ENCODE peak calls at places on chromosomes 5 and 9, in five cellular contexts. S is astrocyte, Z is NCI-H1694, M is HTR-8/SVneo, X is GM12878. H is an unnamed sample.

GRCh38 chr5:137516961-137517360 is 17.8 kb upstream of the SPOCK1 start:
- DNase-seq in S (no peak), Z (no peak), M (no peak), X (no peak), H (no peak)

GRCh38 chr5:75603421-75603820 is 7.8 kb upstream of the ANKDD1B start:
- DNase-seq in S (peak; percentile 85), Z (no peak), M (no peak), X (no peak), H (no peak)

GRCh38 chr9:109520475-109521132 is 22.5 kb upstream of the PTPN3 start:
- DNase-seq in S (peak; percentile 35), Z (peak; percentile 82), M (peak; percentile 76), X (peak; percentile 27), H (peak; percentile 80)

GRCh38 chr5:45696206-45696836 is at the start of gene HCN1:
- DNase-seq in S (peak; percentile 55), Z (peak; percentile 66), M (peak; percentile 30), X (no peak), H (no peak)

GRCh38 chr5:84696651-84697050 is 312.0 kb upstream of the EDIL3 start:
- DNase-seq in S (peak; percentile 65), Z (no peak), M (no peak), X (no peak), H (no peak)

GRCh38 chr5:131548190-131548589 is 86.8 kb downstream of the RAPGEF6 start:
- DNase-seq in S (no peak), Z (no peak), M (no peak), X (no peak), H (no peak)

GRCh38 chr9:97711223-97711626 is 14.1 kb upstream of the XPA start:
- DNase-seq in S (no peak), Z (no peak), M (no peak), X (no peak), H (no peak)

GRCh38 chr9:88733651-88734470 is 198.9 kb downstream of the NXNL2 start:
- DNase-seq in S (peak; percentile 80), Z (no peak), M (no peak), X (no peak), H (no peak)

GRCh38 chr5:24505291-24505690 is 139.5 kb downstream of the CDH10 start:
- DNase-seq in S (no peak), Z (no peak), M (no peak), X (no peak), H (no peak)

GRCh38 chr5:137374110-137374853 is 124.8 kb downstream of the SPOCK1 start:
- DNase-seq in S (no peak), Z (peak; percentile 34), M (no peak), X (no peak), H (peak; percentile 98)

GRCh38 chr9:132896264-132896663 is 17.6 kb downstream of the SPACA9 start:
- DNase-seq in S (no peak), Z (no peak), M (no peak), X (no peak), H (no peak)

GRCh38 chr5:170252710-170253350 is 20.0 kb downstream of the C5orf58 start:
- DNase-seq in S (no peak), Z (no peak), M (no peak), X (no peak), H (no peak)

GRCh38 chr9:70418822-70419545 is 4.5 kb upstream of the KLF9 start:
- DNase-seq in S (peak; percentile 94), Z (peak; percentile 77), M (no peak), X (peak; percentile 64), H (peak; percentile 86)

GRCh38 chr9:8693147-8693921 is 893.8 kb upstream of the DMAC1 start:
- DNase-seq in S (no peak), Z (no peak), M (no peak), X (no peak), H (no peak)

GRCh38 chr5:6551287-6551954 is 81.4 kb downstream of the NSUN2 start:
- DNase-seq in S (peak; percentile 19), Z (no peak), M (no peak), X (no peak), H (no peak)

GRCh38 chr5:171676286-171676944 is 109.2 kb upstream of the SMIM23 start:
- DNase-seq in S (no peak), Z (no peak), M (no peak), X (no peak), H (no peak)

GRCh38 chr5:15010936-15011335 is 139.4 kb upstream of the ANKH start:
- DNase-seq in S (no peak), Z (no peak), M (no peak), X (no peak), H (no peak)